ENCODE peak calls at places on chromosomes 12 and 14, in four cellular contexts. U is lung microvascular endothelial cell, Y is GM04504, Q is NCI-H2171 treated with DMSO at 0.1 percent for 48 hours. W is an unnamed sample.

GRCh38 chr12:98896938-98897337 is 251.8 kb downstream of the APAF1 start:
- DNase-seq in U (peak), Y (no peak), Q (no peak), W (no peak)

GRCh38 chr14:77124345-77125274 is 17.0 kb downstream of the ZDHHC22 start:
- DNase-seq in U (peak), Y (no peak), Q (no peak), W (no peak)

GRCh38 chr14:106842687-106843086 is 1316.3 kb downstream of the TMEM121 start:
- DNase-seq in U (no peak), Y (no peak), Q (no peak), W (no peak)

GRCh38 chr12:14919455-14919854 is 18.9 kb downstream of the ERP27 start:
- DNase-seq in U (no peak), Y (no peak), Q (no peak), W (no peak)

GRCh38 chr12:71499834-71500233 is 60.2 kb downstream of the LGR5 start:
- DNase-seq in U (no peak), Y (no peak), Q (no peak), W (no peak)

GRCh38 chr14:90703841-90704240 is 112.4 kb downstream of the TTC7B start:
- DNase-seq in U (no peak), Y (no peak), Q (peak), W (no peak)

GRCh38 chr14:69260979-69261605 is 1.1 kb downstream of the GALNT16 start:
- DNase-seq in U (peak), Y (no peak), Q (peak), W (no peak)

GRCh38 chr14:73567951-73568885 is 795 bp upstream of the ACOT2 start:
- DNase-seq in U (no peak), Y (no peak), Q (peak), W (no peak)

GRCh38 chr14:72692678-72693077 is 201.2 kb downstream of the DPF3 start:
- DNase-seq in U (no peak), Y (no peak), Q (no peak), W (no peak)

W was measured in GM12864.